ENCODE peak calls at places on chromosomes 6 and 20, in eight cellular contexts. H is tibial nerve; R is H1; Z is CD4-positive, CD25-positive, alpha-beta regulatory T cell; O is breast epithelium; E is fibroblast of lung; F is keratinocyte; M is right cardiac atrium. W is an unnamed sample. For H3K4me1, the result is how much of the 10 kb centered on the place peaks cover.

GRCh38 chr6:168162366-168162765 is 83.4 kb upstream of the FRMD1 start:
- DNase-seq in H (no peak), R (no peak), Z (no peak), O (no peak), E (no peak), F (no peak), M (no peak), W (no peak)

GRCh38 chr20:48770700-48771099 is 57.1 kb downstream of the PREX1 start:
- DNase-seq in H (no peak), R (no peak), Z (no peak), O (no peak), E (no peak), F (no peak), M (no peak), W (no peak)

GRCh38 chr6:53326372-53327016 is 22.3 kb downstream of the ELOVL5 start:
- DNase-seq in H (no peak), R (no peak), Z (no peak), O (peak), E (peak), F (peak), M (no peak), W (no peak)

GRCh38 chr20:39822667-39823066 is 860.5 kb downstream of the DHX35 start:
- DNase-seq in H (no peak), R (no peak), Z (no peak), O (no peak), E (peak), F (no peak), M (no peak), W (no peak)

GRCh38 chr6:98137391-98137790 is 697.0 kb upstream of the POU3F2 start:
- DNase-seq in H (no peak), R (no peak), Z (no peak), O (no peak), E (no peak), F (no peak), M (no peak), W (no peak)

GRCh38 chr6:101070044-101070608 is 189.0 kb upstream of the ASCC3 start:
- DNase-seq in H (no peak), R (no peak), Z (no peak), O (no peak), E (no peak), F (no peak), M (peak), W (no peak)

GRCh38 chr6:13711384-13711725 is 280 bp downstream of the RANBP9 start:
- DNase-seq in H (no peak), R (no peak), Z (peak), O (no peak), E (no peak), F (no peak), M (no peak), W (no peak)

GRCh38 chr20:21125072-21125848 is 622 bp upstream of the KIZ start:
- DNase-seq in H (no peak), R (no peak), Z (no peak), O (no peak), E (peak), F (peak), M (peak), W (no peak)

GRCh38 chr20:32449890-32450401 is 91.8 kb downstream of the ASXL1 start:
- DNase-seq in H (no peak), R (no peak), Z (no peak), O (no peak), E (no peak), F (no peak), M (no peak), W (no peak)

GRCh38 chr20:2179233-2179580 is 77.6 kb downstream of the STK35 start:
- DNase-seq in H (no peak), R (no peak), Z (no peak), O (no peak), E (no peak), F (no peak), M (no peak), W (no peak)

GRCh38 chr6:51844391-51844735 is 243.1 kb downstream of the PKHD1 start:
- DNase-seq in H (no peak), R (no peak), Z (no peak), O (no peak), E (no peak), F (no peak), M (no peak), W (no peak)

GRCh38 chr20:5923493-5923892 is 26.8 kb downstream of the TRMT6 start:
- DNase-seq in H (no peak), R (no peak), Z (no peak), O (no peak), E (no peak), F (no peak), M (no peak), W (no peak)

GRCh38 chr20:44598413-44599290 is 16.3 kb downstream of the PKIG start:
- DNase-seq in H (no peak), R (no peak), Z (no peak), O (no peak), E (peak), F (no peak), M (peak), W (no peak)

GRCh38 chr20:19269737-19270325 is 57.4 kb downstream of the SLC24A3 start:
- DNase-seq in H (no peak), R (no peak), Z (no peak), O (no peak), E (peak), F (no peak), M (no peak), W (no peak)

GRCh38 chr6:25413506-25413905 is 134.3 kb downstream of the CARMIL1 start:
- DNase-seq in H (no peak), R (no peak), Z (no peak), O (no peak), E (no peak), F (no peak), M (no peak), W (no peak)

GRCh38 chr6:85354761-85355618 is 94.9 kb upstream of the NT5E start:
- DNase-seq in H (peak), R (peak), Z (peak), O (peak), E (peak), F (peak), M (peak), W (no peak)

GRCh38 chr6:56370127-56370540 is 122.8 kb upstream of the COL21A1 start:
- DNase-seq in H (peak), R (no peak), Z (no peak), O (peak), E (peak), F (peak), M (peak), W (peak)

DNA sequence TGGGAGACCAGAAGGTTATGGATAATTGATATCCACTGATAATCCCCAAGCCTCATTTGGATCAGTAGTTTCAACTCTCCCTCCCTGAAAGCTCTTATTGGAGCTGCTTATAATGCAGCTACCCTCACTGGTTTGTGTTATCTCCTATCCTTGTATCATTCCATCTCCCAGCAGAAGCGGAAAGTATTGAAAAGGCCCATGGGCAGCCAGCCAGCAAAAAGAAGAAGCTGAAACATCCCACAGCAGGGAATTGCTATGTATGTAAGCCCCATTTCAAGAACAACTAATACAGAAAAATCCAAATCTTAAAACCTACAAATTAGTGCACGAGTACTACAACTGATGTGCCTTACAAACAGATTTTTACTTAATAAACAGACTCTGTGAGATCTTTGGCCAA is 269.0 kb upstream of the ECI2 start:
- DNase-seq in H (no peak), R (no peak), Z (no peak), O (no peak), E (no peak), F (no peak), M (no peak), W (no peak)
- H3K27ac ChIP-seq in H (peak), R (no peak), Z (no peak), O (no peak), E (no peak), F (no peak), M (no peak), W (no peak)

DNA sequence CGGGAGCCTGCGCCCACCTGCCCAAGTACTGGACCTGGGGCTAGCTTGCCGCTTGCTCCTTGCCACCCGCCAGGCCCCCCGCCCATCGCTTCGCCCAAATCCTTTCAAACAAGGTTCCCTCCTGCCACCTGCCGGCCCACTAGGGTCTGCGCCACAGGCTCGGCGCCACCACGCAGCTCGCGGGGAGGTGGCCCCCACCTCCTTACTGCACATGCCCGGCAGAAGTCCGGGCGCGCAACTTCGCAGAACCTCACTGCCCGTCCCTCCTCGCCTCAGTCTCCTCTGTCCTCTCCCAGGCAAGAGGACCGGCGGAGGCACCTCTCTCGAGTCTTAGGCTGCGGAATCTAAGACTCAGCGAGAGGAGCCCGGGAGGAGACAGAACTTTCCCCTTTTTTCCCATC is 11.2 kb downstream of the GNAS-AS1 start:
- DNase-seq in H (no peak), R (no peak), Z (peak), O (no peak), E (peak), F (no peak), M (peak), W (no peak)
- H3K4me3 ChIP-seq in H (no peak), R (peak), Z (no peak), O (peak), E (no peak), F (no peak), M (no peak), W (no peak)

GRCh38 chr6:16337280-16337975 is 99.0 kb downstream of the GMPR start:
- DNase-seq in H (peak), R (no peak), Z (no peak), O (peak), E (peak), F (no peak), M (peak), W (no peak)

GRCh38 chr6:16334671-16335070 is 96.3 kb downstream of the GMPR start:
- DNase-seq in H (peak), R (no peak), Z (no peak), O (no peak), E (peak), F (peak), M (no peak), W (no peak)

GRCh38 chr6:16335176-16335575 is 96.8 kb downstream of the GMPR start:
- DNase-seq in H (no peak), R (no peak), Z (no peak), O (no peak), E (no peak), F (no peak), M (no peak), W (no peak)

GRCh38 chr6:16338577-16339262 is 100.3 kb downstream of the GMPR start:
- DNase-seq in H (peak), R (no peak), Z (no peak), O (no peak), E (peak), F (peak), M (peak), W (no peak)

GRCh38 chr6:16336056-16336810 is 97.8 kb downstream of the GMPR start:
- DNase-seq in H (no peak), R (no peak), Z (no peak), O (no peak), E (no peak), F (no peak), M (no peak), W (no peak)
- H3K4me1 ChIP-seq in H (under half), R (under half), Z (under half), O (under half), E (half or more), F (half or more), M (under half), W (under half)

DNA sequence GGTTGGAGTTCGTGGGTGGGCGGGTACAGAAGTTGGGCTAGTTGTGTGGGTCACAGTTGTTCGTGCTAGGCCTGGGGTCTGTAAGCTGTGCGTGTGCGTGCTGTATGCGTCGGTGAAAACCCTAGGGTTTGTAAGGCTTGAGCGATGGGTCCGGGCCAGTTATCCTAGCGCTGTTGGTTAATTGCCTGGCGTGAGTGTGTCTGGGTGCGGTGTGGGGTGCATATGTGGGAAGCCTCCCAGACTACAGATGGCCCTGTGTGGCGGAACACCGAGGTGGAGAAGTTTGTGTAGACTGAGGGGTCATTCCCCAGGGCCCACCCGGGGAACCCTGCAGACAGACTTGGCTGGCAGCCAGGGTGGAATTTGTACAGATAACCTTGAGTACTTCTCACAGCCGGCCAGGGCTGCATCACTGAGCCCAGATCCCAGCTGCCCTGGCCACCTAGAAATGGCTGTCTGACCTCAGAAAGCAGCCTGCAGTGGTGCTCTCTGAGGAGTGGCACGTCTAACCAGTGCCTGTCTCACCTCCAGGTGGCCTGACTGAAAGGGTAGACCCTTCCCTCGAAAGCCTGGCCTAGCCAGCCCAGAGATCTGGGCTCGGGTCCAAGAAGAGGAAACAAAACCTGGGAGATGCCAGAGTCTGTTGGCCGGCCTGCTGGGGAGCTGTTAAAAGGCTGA is 1.8 kb downstream of the TGIF2 start:
- DNase-seq in H (peak), R (no peak), Z (no peak), O (peak), E (peak), F (no peak), M (peak), W (no peak)
- H3K27ac ChIP-seq in H (peak), R (peak), Z (peak), O (peak), E (peak), F (peak), M (peak), W (no peak)

GRCh38 chr6:45001663-45002062 is 326.5 kb upstream of the RUNX2 start:
- DNase-seq in H (no peak), R (no peak), Z (no peak), O (no peak), E (no peak), F (no peak), M (no peak), W (no peak)

GRCh38 chr6:45002390-45002789 is 325.7 kb upstream of the RUNX2 start:
- DNase-seq in H (no peak), R (no peak), Z (no peak), O (no peak), E (peak), F (no peak), M (no peak), W (no peak)

GRCh38 chr6:45000833-45001232 is 327.3 kb upstream of the RUNX2 start:
- DNase-seq in H (no peak), R (no peak), Z (no peak), O (no peak), E (no peak), F (no peak), M (no peak), W (no peak)

GRCh38 chr6:45003400-45003799 is 324.7 kb upstream of the RUNX2 start:
- DNase-seq in H (no peak), R (no peak), Z (no peak), O (no peak), E (no peak), F (no peak), M (no peak), W (no peak)

DNA sequence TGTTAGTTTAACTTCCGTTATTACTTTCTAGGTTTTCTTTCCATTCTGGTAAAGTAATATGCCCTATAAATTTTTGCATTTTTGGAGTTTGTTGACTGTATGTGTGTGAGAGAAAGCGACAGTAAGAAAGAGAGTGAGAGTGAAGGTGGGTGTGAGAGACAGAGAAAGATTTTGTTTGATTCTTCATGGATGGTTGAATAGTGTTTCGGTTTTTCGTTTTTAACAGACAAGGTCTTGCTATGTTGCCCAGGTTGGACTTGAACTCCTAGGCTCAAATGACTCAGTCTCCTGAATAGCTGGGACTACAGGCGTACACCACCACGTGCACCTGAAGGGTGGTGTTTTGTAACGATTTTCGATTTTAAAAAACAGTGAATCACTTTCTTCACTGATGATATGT is 329.1 kb upstream of the RUNX2 start:
- DNase-seq in H (no peak), R (no peak), Z (no peak), O (no peak), E (no peak), F (no peak), M (no peak), W (no peak)
- H3K4me3 ChIP-seq in H (no peak), R (no peak), Z (no peak), O (no peak), E (no peak), F (no peak), M (no peak), W (no peak)

DNA sequence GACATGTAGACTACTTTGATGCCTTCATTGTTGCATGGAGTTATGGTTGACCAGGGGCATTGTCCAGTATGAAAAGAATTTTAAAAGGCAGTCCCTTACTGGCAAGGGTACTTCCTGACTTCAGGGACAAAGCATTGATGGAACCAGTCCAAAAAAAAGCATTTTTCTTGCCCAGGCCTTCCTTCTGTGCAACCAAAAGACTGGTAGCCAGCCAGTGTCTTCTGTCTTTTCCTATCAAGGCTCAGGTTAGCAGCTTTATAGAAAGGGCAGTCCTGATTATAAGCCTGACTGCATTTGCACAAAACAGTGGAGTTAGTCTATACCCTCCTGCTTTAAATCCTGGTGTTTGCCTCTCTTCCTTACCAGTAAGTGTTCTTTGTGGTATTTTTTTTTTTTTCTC is 33.8 kb downstream of the SCAF8 start:
- DNase-seq in H (no peak), R (no peak), Z (no peak), O (no peak), E (no peak), F (no peak), M (no peak), W (no peak)
- H3K4me1 ChIP-seq in H (under half), R (under half), Z (under half), O (under half), E (under half), F (under half), M (under half), W (under half)

GRCh38 chr20:25532971-25533391 is 52.4 kb downstream of the NINL start:
- DNase-seq in H (no peak), R (no peak), Z (no peak), O (no peak), E (no peak), F (no peak), M (no peak), W (no peak)

GRCh38 chr20:25534845-25535244 is 50.5 kb downstream of the NINL start:
- DNase-seq in H (no peak), R (no peak), Z (no peak), O (no peak), E (no peak), F (no peak), M (no peak), W (no peak)

GRCh38 chr20:25537890-25538289 is 47.4 kb downstream of the NINL start:
- DNase-seq in H (no peak), R (no peak), Z (no peak), O (no peak), E (no peak), F (no peak), M (peak), W (no peak)

GRCh38 chr20:25532015-25532751 is 53.1 kb downstream of the NINL start:
- DNase-seq in H (no peak), R (no peak), Z (no peak), O (no peak), E (no peak), F (no peak), M (peak), W (no peak)

GRCh38 chr20:25533920-25534700 is 51.2 kb downstream of the NINL start:
- DNase-seq in H (no peak), R (no peak), Z (no peak), O (no peak), E (no peak), F (no peak), M (no peak), W (no peak)
- H3K27ac ChIP-seq in H (no peak), R (no peak), Z (no peak), O (no peak), E (no peak), F (no peak), M (peak), W (no peak)

W was measured in iPS DF 6.9.